ENCODE peak calls at places on chromosomes 5 and 9, in ten cellular contexts. F is tibial artery; J is PC-3; T is A673; B is CD8-positive, alpha-beta T cell; E is tibial nerve; S is Panc1; L is lower leg skin; V is keratinocyte; D is GM12865. K is an unnamed sample.

GRCh38 chr9:37914154-37914551 is 10.2 kb upstream of the SLC25A51 start:
- DNase-seq in F (peak), J (no peak), T (no peak), B (no peak), E (no peak), S (no peak), L (peak), V (no peak), D (no peak), K (no peak)

GRCh38 chr9:136303825-136304416 is at the start of gene CCDC187:
- DNase-seq in F (no peak), J (no peak), T (no peak), B (no peak), E (no peak), S (no peak), L (no peak), V (no peak), D (no peak), K (no peak)

GRCh38 chr9:124450931-124451661 is 845 bp downstream of the ADGRD2 start:
- DNase-seq in F (peak), J (no peak), T (no peak), B (no peak), E (no peak), S (no peak), L (no peak), V (no peak), D (no peak), K (no peak)

GRCh38 chr9:14769235-14769580 is 46.7 kb upstream of the CER1 start:
- DNase-seq in F (no peak), J (peak), T (peak), B (no peak), E (no peak), S (peak), L (no peak), V (no peak), D (peak), K (no peak)

GRCh38 chr9:118640836-118641557 is 728.2 kb downstream of the BRINP1 start:
- DNase-seq in F (no peak), J (no peak), T (no peak), B (no peak), E (no peak), S (no peak), L (no peak), V (no peak), D (no peak), K (no peak)

GRCh38 chr9:3173374-3173773 is 329.5 kb upstream of the PUM3 start:
- DNase-seq in F (no peak), J (no peak), T (no peak), B (no peak), E (no peak), S (no peak), L (no peak), V (no peak), D (no peak), K (no peak)

GRCh38 chr5:68329554-68329953 is 114.0 kb downstream of the PIK3R1 start:
- DNase-seq in F (no peak), J (no peak), T (no peak), B (no peak), E (no peak), S (no peak), L (no peak), V (no peak), D (no peak), K (no peak)

GRCh38 chr5:28750236-28750635 is 1711.8 kb upstream of the CDH9 start:
- DNase-seq in F (no peak), J (no peak), T (no peak), B (no peak), E (no peak), S (no peak), L (no peak), V (no peak), D (no peak), K (no peak)

GRCh38 chr9:84751921-84752320 is 82.4 kb downstream of the NTRK2 start:
- DNase-seq in F (no peak), J (no peak), T (no peak), B (no peak), E (no peak), S (no peak), L (no peak), V (peak), D (no peak), K (no peak)

GRCh38 chr5:24401767-24402166 is 243.0 kb downstream of the CDH10 start:
- DNase-seq in F (no peak), J (peak), T (peak), B (no peak), E (no peak), S (no peak), L (no peak), V (no peak), D (no peak), K (no peak)

GRCh38 chr9:137116728-137117127 is 2.2 kb upstream of the DPP7 start:
- DNase-seq in F (no peak), J (no peak), T (no peak), B (no peak), E (no peak), S (no peak), L (no peak), V (no peak), D (no peak), K (no peak)

GRCh38 chr5:82820958-82821880 is 256.0 kb downstream of the TMEM167A start:
- DNase-seq in F (no peak), J (no peak), T (peak), B (no peak), E (no peak), S (no peak), L (no peak), V (no peak), D (peak), K (no peak)

GRCh38 chr9:20606637-20607036 is 15.7 kb downstream of the MLLT3 start:
- DNase-seq in F (no peak), J (no peak), T (peak), B (no peak), E (no peak), S (no peak), L (no peak), V (no peak), D (no peak), K (no peak)

GRCh38 chr9:70262948-70263347 is 4.2 kb downstream of the SMC5 start:
- DNase-seq in F (no peak), J (peak), T (no peak), B (no peak), E (no peak), S (no peak), L (no peak), V (no peak), D (peak), K (no peak)

DNA sequence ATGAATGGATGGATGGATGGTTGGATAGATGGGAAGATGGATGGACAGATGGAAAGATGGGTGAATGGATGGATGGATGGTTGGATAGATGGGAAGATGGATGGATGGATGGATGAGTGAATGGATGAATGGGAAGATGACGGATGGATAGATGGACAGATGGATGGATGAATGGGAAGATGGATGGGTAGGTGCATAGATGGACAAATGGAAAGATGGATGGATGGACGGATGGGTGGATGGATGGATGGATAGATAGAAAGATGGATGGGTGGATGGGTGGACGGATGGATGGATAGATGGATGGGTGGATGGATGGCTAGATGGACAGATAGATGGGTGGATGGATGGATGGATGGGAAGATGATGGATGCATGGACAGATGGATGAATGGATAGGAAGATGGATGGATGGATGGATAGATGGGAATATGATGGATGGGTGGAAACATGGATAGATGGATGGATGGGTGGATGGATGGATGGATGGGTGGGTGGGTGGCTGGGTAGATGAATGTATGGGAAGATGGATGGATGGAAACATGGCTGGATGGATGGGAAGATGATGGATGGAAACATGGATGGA is 16.5 kb upstream of the EXOC3 start:
- DNase-seq in F (no peak), J (no peak), T (no peak), B (no peak), E (no peak), S (no peak), L (no peak), V (no peak), D (no peak), K (no peak)
- H3K4me3 ChIP-seq in F (no peak), J (no peak), T (no peak), B (no peak), E (no peak), S (no peak), L (no peak), V (no peak), D (no peak), K (no peak)

GRCh38 chr9:36142510-36143161 is 6.1 kb downstream of the GLIPR2 start:
- DNase-seq in F (no peak), J (no peak), T (no peak), B (no peak), E (no peak), S (no peak), L (no peak), V (no peak), D (no peak), K (no peak)

GRCh38 chr9:36143242-36143641 is 6.7 kb downstream of the GLIPR2 start:
- DNase-seq in F (peak), J (no peak), T (no peak), B (no peak), E (no peak), S (no peak), L (no peak), V (no peak), D (no peak), K (no peak)

GRCh38 chr9:36141761-36142160 is 5.2 kb downstream of the GLIPR2 start:
- DNase-seq in F (no peak), J (no peak), T (no peak), B (no peak), E (no peak), S (no peak), L (no peak), V (no peak), D (no peak), K (no peak)

GRCh38 chr9:36140086-36141084 is 3.9 kb downstream of the GLIPR2 start:
- DNase-seq in F (no peak), J (no peak), T (no peak), B (no peak), E (no peak), S (no peak), L (no peak), V (no peak), D (no peak), K (no peak)

DNA sequence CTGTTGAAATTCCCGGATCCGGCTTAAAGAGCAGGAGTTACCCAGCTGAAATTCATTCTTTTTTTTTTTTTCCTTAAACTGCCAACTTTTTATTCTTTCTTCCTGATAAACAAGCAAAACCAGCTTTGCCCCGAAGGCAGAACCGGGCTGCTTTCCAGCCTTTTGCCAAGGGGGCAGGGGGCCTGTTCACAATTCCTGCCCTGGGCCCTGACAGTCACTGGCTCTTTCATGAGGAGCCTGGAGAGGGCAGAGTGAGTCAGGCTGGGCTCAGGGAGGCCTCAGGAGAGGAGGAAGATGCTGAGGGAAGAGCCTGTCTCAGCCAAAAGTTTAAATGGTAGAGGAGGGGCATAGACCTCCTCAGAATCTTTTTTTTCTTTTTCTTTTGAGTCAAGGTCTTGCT is 4.8 kb downstream of the GLIPR2 start:
- DNase-seq in F (no peak), J (peak), T (no peak), B (no peak), E (no peak), S (no peak), L (no peak), V (no peak), D (no peak), K (no peak)
- TF ChIP-seq CTCF in F (peak), J (peak), T (no peak), B (no peak), E (no peak), S (no peak), L (no peak), V (peak), D (no peak), K (peak)

GRCh38 chr5:133526368-133526767 is 86.0 kb downstream of the FSTL4 start:
- DNase-seq in F (no peak), J (no peak), T (no peak), B (no peak), E (no peak), S (no peak), L (no peak), V (no peak), D (no peak), K (no peak)

GRCh38 chr5:133523013-133523658 is 89.2 kb downstream of the FSTL4 start:
- DNase-seq in F (no peak), J (no peak), T (no peak), B (no peak), E (no peak), S (no peak), L (no peak), V (no peak), D (no peak), K (no peak)

GRCh38 chr5:133525048-133525447 is 87.3 kb downstream of the FSTL4 start:
- DNase-seq in F (no peak), J (no peak), T (no peak), B (no peak), E (no peak), S (no peak), L (no peak), V (no peak), D (no peak), K (no peak)

GRCh38 chr5:133523921-133524320 is 88.4 kb downstream of the FSTL4 start:
- DNase-seq in F (no peak), J (no peak), T (no peak), B (no peak), E (no peak), S (no peak), L (no peak), V (no peak), D (no peak), K (no peak)

DNA sequence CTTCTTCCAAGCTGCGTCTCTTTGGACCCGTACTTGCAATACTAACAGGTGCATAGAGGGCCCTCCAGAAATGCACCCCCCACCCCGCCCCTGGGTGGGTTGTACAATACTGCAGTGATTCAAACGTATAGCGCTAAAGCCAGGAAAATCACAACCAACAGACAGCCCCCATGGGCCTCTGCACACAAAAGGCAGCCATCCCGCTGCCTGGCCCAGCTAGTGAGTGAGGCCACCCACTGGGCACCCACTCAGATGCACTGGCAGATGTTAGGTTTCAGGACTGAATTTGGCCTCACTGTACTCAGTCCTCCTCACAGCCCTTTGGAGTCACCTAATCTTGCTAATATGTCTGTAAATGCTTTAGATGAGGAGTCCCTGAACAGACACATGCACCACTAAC is 87.7 kb downstream of the FSTL4 start:
- DNase-seq in F (no peak), J (no peak), T (no peak), B (no peak), E (no peak), S (no peak), L (no peak), V (no peak), D (no peak), K (no peak)
- H3K4me3 ChIP-seq in F (no peak), J (no peak), T (no peak), B (no peak), E (no peak), S (no peak), L (no peak), V (no peak), D (no peak), K (no peak)

GRCh38 chr9:131366745-131367401 is 27.0 kb upstream of the PRRC2B start:
- DNase-seq in F (no peak), J (peak), T (peak), B (no peak), E (no peak), S (no peak), L (no peak), V (peak), D (no peak), K (peak)
- TF ChIP-seq CTCF in F (no peak), J (peak), T (peak), B (no peak), E (peak), S (no peak), L (no peak), V (peak), D (peak), K (peak)

GRCh38 chr9:75893096-75893495 is 2.6 kb downstream of the PCSK5 start:
- DNase-seq in F (no peak), J (no peak), T (no peak), B (no peak), E (no peak), S (no peak), L (peak), V (no peak), D (no peak), K (no peak)

GRCh38 chr9:75891277-75892167 is 1.0 kb downstream of the PCSK5 start:
- DNase-seq in F (peak), J (no peak), T (peak), B (peak), E (peak), S (no peak), L (peak), V (no peak), D (no peak), K (no peak)

GRCh38 chr9:75889977-75890540 is 414 bp upstream of the PCSK5 start:
- DNase-seq in F (peak), J (peak), T (peak), B (no peak), E (peak), S (no peak), L (peak), V (no peak), D (no peak), K (no peak)

GRCh38 chr9:75890541-75891276 is at the start of gene PCSK5:
- DNase-seq in F (peak), J (peak), T (peak), B (peak), E (peak), S (no peak), L (peak), V (peak), D (peak), K (peak)

GRCh38 chr9:75892168-75892901 is 1.9 kb downstream of the PCSK5 start:
- DNase-seq in F (peak), J (no peak), T (no peak), B (peak), E (peak), S (no peak), L (peak), V (no peak), D (no peak), K (no peak)
- H3K4me3 ChIP-seq in F (peak), J (no peak), T (no peak), B (peak), E (peak), S (peak), L (peak), V (peak), D (no peak), K (peak)

GRCh38 chr9:75175395-75175794 is 87.1 kb downstream of the OSTF1 start:
- DNase-seq in F (no peak), J (no peak), T (no peak), B (no peak), E (no peak), S (no peak), L (no peak), V (no peak), D (no peak), K (no peak)
- TF ChIP-seq CTCF in F (no peak), J (no peak), T (no peak), B (no peak), E (no peak), S (no peak), L (no peak), V (no peak), D (no peak), K (no peak)

GRCh38 chr5:151682240-151682639 is 4.5 kb downstream of the SPARC start:
- DNase-seq in F (no peak), J (no peak), T (no peak), B (no peak), E (no peak), S (no peak), L (no peak), V (no peak), D (no peak), K (no peak)

GRCh38 chr5:151683936-151684586 is 2.7 kb downstream of the SPARC start:
- DNase-seq in F (no peak), J (no peak), T (no peak), B (no peak), E (no peak), S (no peak), L (no peak), V (no peak), D (no peak), K (no peak)

GRCh38 chr5:151683444-151683843 is 3.3 kb downstream of the SPARC start:
- DNase-seq in F (no peak), J (no peak), T (no peak), B (no peak), E (no peak), S (no peak), L (no peak), V (no peak), D (no peak), K (no peak)

GRCh38 chr5:151680944-151681427 is 5.7 kb downstream of the SPARC start:
- DNase-seq in F (peak), J (no peak), T (no peak), B (no peak), E (no peak), S (no peak), L (no peak), V (no peak), D (no peak), K (no peak)

DNA sequence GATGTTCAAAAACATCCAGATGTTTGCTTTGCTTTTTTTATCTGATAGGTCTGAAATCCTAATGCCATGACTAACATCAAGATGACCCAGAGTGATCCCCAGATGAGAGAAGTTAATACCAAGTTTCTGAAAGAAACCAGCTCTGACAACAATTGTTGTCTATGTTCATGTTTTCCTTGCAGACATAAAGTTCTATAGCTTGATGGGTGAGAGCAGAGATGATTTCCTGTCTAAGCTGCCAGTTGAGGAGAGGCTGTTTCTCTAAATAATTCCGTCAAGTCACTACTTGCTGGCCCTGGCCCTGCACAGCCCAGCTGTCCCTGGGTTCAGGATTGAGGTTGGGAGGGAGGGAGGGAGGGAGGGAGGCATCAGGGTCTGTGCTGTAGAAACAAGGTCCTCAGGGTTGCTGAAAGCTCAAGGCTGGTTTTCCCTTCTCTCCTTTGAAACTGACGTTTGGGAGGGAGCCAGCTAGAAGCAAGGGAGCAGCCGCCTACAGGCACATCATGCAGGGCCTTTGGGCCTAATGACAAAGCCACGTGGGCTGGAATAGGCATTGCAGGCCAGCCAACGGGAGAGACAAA is 3.9 kb downstream of the SPARC start:
- DNase-seq in F (no peak), J (no peak), T (peak), B (no peak), E (no peak), S (no peak), L (no peak), V (no peak), D (no peak), K (no peak)
- H3K4me3 ChIP-seq in F (peak), J (no peak), T (no peak), B (no peak), E (peak), S (no peak), L (no peak), V (no peak), D (no peak), K (peak)

GRCh38 chr5:32103521-32103920 is 70.6 kb downstream of the GOLPH3 start:
- DNase-seq in F (no peak), J (no peak), T (no peak), B (no peak), E (no peak), S (no peak), L (peak), V (no peak), D (no peak), K (no peak)

GRCh38 chr5:32110081-32110696 is 63.9 kb downstream of the GOLPH3 start:
- DNase-seq in F (no peak), J (no peak), T (no peak), B (no peak), E (no peak), S (no peak), L (no peak), V (no peak), D (no peak), K (no peak)

GRCh38 chr5:32109236-32109635 is 64.9 kb downstream of the GOLPH3 start:
- DNase-seq in F (no peak), J (no peak), T (no peak), B (no peak), E (no peak), S (no peak), L (peak), V (no peak), D (no peak), K (no peak)

GRCh38 chr5:32108167-32108566 is 66.0 kb downstream of the GOLPH3 start:
- DNase-seq in F (no peak), J (no peak), T (no peak), B (no peak), E (no peak), S (no peak), L (peak), V (no peak), D (no peak), K (no peak)

GRCh38 chr5:32107291-32107690 is 66.8 kb downstream of the GOLPH3 start:
- DNase-seq in F (no peak), J (no peak), T (no peak), B (no peak), E (no peak), S (no peak), L (peak), V (no peak), D (no peak), K (no peak)
- TF ChIP-seq CTCF in F (no peak), J (no peak), T (no peak), B (no peak), E (no peak), S (no peak), L (no peak), V (no peak), D (no peak), K (no peak)

K was measured in AG04449.